ENCODE peak calls at places on chromosomes 7 and 10, in five cellular contexts. C is H1, J is HepG2, V is K562, W is GM12878. G is an unnamed sample.

GRCh38 chr7:101170617-101171441 is 5.5 kb upstream of the VGF start:
- DNase-seq in W (no peak), C (no peak), V (no peak), J (no peak), G (no peak)

GRCh38 chr10:38038107-38038931 is 27.8 kb downstream of the ZNF33A start:
- DNase-seq in V (no peak), J (no peak), C (no peak), W (peak), G (no peak)

GRCh38 chr10:90352288-90352687 is 505.6 kb downstream of the HTR7 start:
- DNase-seq in W (no peak), J (no peak), V (no peak), C (peak), G (no peak)

GRCh38 chr10:69851306-69851705 is 49.6 kb downstream of the COL13A1 start:
- DNase-seq in J (no peak), V (no peak), C (no peak), W (no peak), G (no peak)

GRCh38 chr10:100447648-100448047 is 15.2 kb upstream of the WNT8B start:
- DNase-seq in W (no peak), V (no peak), C (no peak), J (no peak), G (no peak)

GRCh38 chr7:64619705-64620104 is 46.2 kb upstream of the ZNF107 start:
- DNase-seq in V (no peak), C (no peak), W (no peak), J (no peak), G (no peak)

GRCh38 chr10:64444578-64444977 is 923.4 kb downstream of the REEP3 start:
- DNase-seq in C (no peak), W (no peak), V (no peak), J (no peak), G (no peak)

GRCh38 chr10:124287071-124287685 is 131.5 kb downstream of the OAT start:
- DNase-seq in V (no peak), W (no peak), J (no peak), C (no peak), G (no peak)

GRCh38 chr10:44309939-44310761 is 74.7 kb downstream of the CXCL12 start:
- DNase-seq in V (no peak), J (no peak), W (no peak), C (no peak), G (no peak)

GRCh38 chr7:98281757-98282652 is 519 bp downstream of the BRI3 start:
- DNase-seq in C (no peak), W (no peak), J (no peak), V (peak), G (peak)

GRCh38 chr10:76559889-76560215 is 1077.8 kb downstream of the KCNMA1 start:
- DNase-seq in C (no peak), W (no peak), J (no peak), V (no peak), G (no peak)
- TF ChIP-seq TAF1 in C (no peak), W (no peak), J (no peak), V (no peak), G (no peak)

GRCh38 chr7:7352845-7353244 is 170.5 kb downstream of the C1GALT1 start:
- DNase-seq in V (peak), J (peak), C (peak), W (no peak), G (no peak)
- TF ChIP-seq RAD21 in V (no peak), J (no peak), C (peak), W (peak), G (peak)

GRCh38 chr7:137940656-137941518 is 61.0 kb downstream of the CREB3L2 start:
- DNase-seq in W (no peak), C (no peak), V (peak), J (peak), G (no peak)
- TF ChIP-seq TAF1 in W (no peak), C (no peak), V (no peak), J (no peak), G (no peak)

GRCh38 chr7:51318001-51318400 is 1.4 kb upstream of the COBL start:
- DNase-seq in C (peak), V (no peak), W (no peak), J (no peak), G (no peak)

GRCh38 chr7:51315393-51316261 is 982 bp downstream of the COBL start:
- DNase-seq in J (peak), V (no peak), C (peak), W (no peak), G (peak)

GRCh38 chr7:51317582-51317910 is 937 bp upstream of the COBL start:
- DNase-seq in C (no peak), W (no peak), J (no peak), V (no peak), G (no peak)

GRCh38 chr7:51316262-51316665 is 345 bp downstream of the COBL start:
- DNase-seq in C (peak), J (no peak), W (no peak), V (no peak), G (peak)

GRCh38 chr7:51316666-51317581 is at the start of gene COBL:
- DNase-seq in V (peak), W (no peak), J (no peak), C (peak), G (no peak)
- TF ChIP-seq RAD21 in V (no peak), W (no peak), J (no peak), C (no peak), G (no peak)

GRCh38 chr7:70171369-70171768 is 573.1 kb downstream of the AUTS2 start:
- DNase-seq in C (no peak), J (no peak), W (no peak), V (no peak), G (no peak)
- TF ChIP-seq TAF1 in C (no peak), J (no peak), W (no peak), V (no peak), G (no peak)

GRCh38 chr7:5420108-5420840 is 3.4 kb downstream of the TNRC18 start:
- DNase-seq in W (no peak), J (no peak), C (no peak), V (no peak), G (peak)
- TF ChIP-seq RAD21 in W (no peak), J (no peak), C (no peak), V (no peak), G (no peak)

GRCh38 chr7:46157414-46157813 is 236.3 kb upstream of the IGFBP3 start:
- DNase-seq in C (no peak), V (no peak), J (no peak), W (no peak), G (no peak)
- TF ChIP-seq TAF1 in C (no peak), V (no peak), J (no peak), W (no peak), G (no peak)

DNA sequence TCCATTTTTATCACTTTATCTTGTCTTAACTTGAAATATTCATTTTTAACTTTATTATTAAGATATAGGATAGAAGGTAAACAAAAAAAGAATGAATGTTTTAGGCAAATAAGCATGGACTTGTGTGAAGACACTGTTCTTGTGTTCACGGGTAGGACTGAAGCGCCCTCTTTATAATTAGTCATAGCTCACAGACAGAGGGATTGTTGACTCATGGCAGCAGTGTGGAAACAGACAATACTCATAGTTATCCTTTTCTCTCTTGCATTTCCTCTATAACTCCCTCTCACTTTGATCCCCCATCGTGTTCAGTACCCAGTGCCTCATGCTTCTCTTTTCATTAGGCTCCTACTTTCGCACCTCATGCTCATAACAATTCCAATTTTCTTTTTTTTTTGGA is 731.8 kb downstream of the PHTF2 start:
- DNase-seq in V (no peak), W (no peak), J (peak), C (no peak), G (no peak)
- TF ChIP-seq RAD21 in V (no peak), W (no peak), J (no peak), C (no peak), G (no peak)

G was measured in SK-N-SH.